ENCODE peak calls at places on chromosome 1, in five cellular contexts. X, E, F, K and S are unnamed samples.

GRCh38 chr1:201648066-201648910 is 109.4 kb downstream of the NAV1 start:
- DNase-seq in K (no peak), F (no peak), X (peak; percentile 50), E (peak; percentile 63), S (no peak)

GRCh38 chr1:84570436-84571149 is 3.6 kb downstream of the CTBS start:
- DNase-seq in X (no peak), E (no peak), F (no peak), K (no peak), S (no peak)

GRCh38 chr1:43557744-43558245 is 27.1 kb downstream of the PTPRF start:
- DNase-seq in K (no peak), E (no peak), X (no peak), F (no peak), S (no peak)

GRCh38 chr1:206900149-206900548 is 2.9 kb downstream of the IL24 start:
- DNase-seq in F (no peak), X (no peak), K (no peak), E (no peak), S (no peak)

GRCh38 chr1:79749607-79750006 is 743.1 kb upstream of the ADGRL4 start:
- DNase-seq in F (no peak), E (no peak), K (no peak), X (no peak), S (no peak)

GRCh38 chr1:233006582-233006981 is 56.2 kb downstream of the NTPCR start:
- DNase-seq in F (no peak), X (no peak), E (no peak), K (no peak), S (no peak)

GRCh38 chr1:244821134-244821533 is 14.3 kb upstream of the COX20 start:
- DNase-seq in K (no peak), F (no peak), X (no peak), E (no peak), S (no peak)

GRCh38 chr1:46533179-46533864 is 18.1 kb downstream of the KNCN start:
- DNase-seq in E (peak; percentile 12), X (no peak), K (no peak), F (peak; percentile 49), S (no peak)

GRCh38 chr1:231016234-231016633 is 23.8 kb downstream of the FAM89A start:
- DNase-seq in F (no peak), K (no peak), E (no peak), X (no peak), S (no peak)

GRCh38 chr1:113153116-113153803 is 80.3 kb downstream of the LRIG2 start:
- DNase-seq in F (no peak), X (no peak), K (no peak), E (peak; percentile 15), S (no peak)

GRCh38 chr1:22922640-22923039 is 50.0 kb downstream of the LACTBL1 start:
- DNase-seq in E (no peak), F (no peak), K (no peak), X (no peak), S (no peak)

GRCh38 chr1:26874896-26875295 is 11.9 kb downstream of the SFN start:
- DNase-seq in E (no peak), K (no peak), F (no peak), X (no peak), S (no peak)

GRCh38 chr1:239802275-239802674 is 289.4 kb upstream of the FMN2 start:
- DNase-seq in E (no peak), F (no peak), K (no peak), X (no peak), S (no peak)

GRCh38 chr1:205680073-205680851 is at the start of gene SLC45A3:
- DNase-seq in F (no peak), E (peak; percentile 28), X (no peak), K (no peak), S (peak; percentile 44)